ENCODE peak calls at places on chromosomes 5 and 9, in five cellular contexts. M is amygdala; P is effector CD4-positive, alpha-beta T cell; D is SK-N-DZ; B is foreskin fibroblast. W is an unnamed sample.

GRCh38 chr9:122609810-122610209 is 4.7 kb upstream of the OR1Q1 start:
- DNase-seq in M (no peak), P (no peak), D (no peak), B (no peak), W (no peak)

GRCh38 chr5:57267796-57268195 is 93.9 kb downstream of the GPBP1 start:
- DNase-seq in M (no peak), P (no peak), D (no peak), B (no peak), W (no peak)

GRCh38 chr5:143896981-143897380 is 85.0 kb downstream of the HMHB1 start:
- DNase-seq in M (no peak), P (no peak), D (peak; percentile 16), B (peak; percentile 71), W (no peak)

GRCh38 chr5:157971466-157972324 is 112.8 kb upstream of the CLINT1 start:
- DNase-seq in M (peak; percentile 53), P (no peak), D (no peak), B (no peak), W (no peak)

GRCh38 chr9:131860430-131860829 is 120.6 kb upstream of the RAPGEF1 start:
- DNase-seq in M (no peak), P (no peak), D (no peak), B (no peak), W (no peak)

GRCh38 chr9:72442212-72442607 is 77.2 kb upstream of the ZFAND5 start:
- DNase-seq in M (no peak), P (no peak), D (no peak), B (peak; percentile 75), W (peak; percentile 41)

GRCh38 chr5:6450235-6450860 is 1.7 kb downstream of the UBE2QL1 start:
- DNase-seq in M (no peak), P (no peak), D (peak; percentile 58), B (no peak), W (no peak)

GRCh38 chr5:119220576-119221197 is 135.1 kb upstream of the TNFAIP8 start:
- DNase-seq in M (no peak), P (no peak), D (no peak), B (no peak), W (no peak)

GRCh38 chr9:114894801-114895433 is 35.5 kb downstream of the TNFSF8 start:
- DNase-seq in M (no peak), P (no peak), D (no peak), B (peak; percentile 97), W (peak; percentile 23)

GRCh38 chr5:145178667-145179523 is 656.2 kb downstream of the PRELID2 start:
- DNase-seq in M (no peak), P (no peak), D (no peak), B (no peak), W (peak; percentile 0)

GRCh38 chr5:5141011-5141599 is 975 bp downstream of the ADAMTS16 start:
- DNase-seq in M (no peak), P (no peak), D (no peak), B (no peak), W (no peak)

GRCh38 chr5:136020383-136021015 is 8.3 kb upstream of the TGFBI start:
- DNase-seq in M (no peak), P (no peak), D (no peak), B (peak; percentile 96), W (peak; percentile 39)

GRCh38 chr9:129453734-129454133 is 167.2 kb downstream of the C9orf50 start:
- DNase-seq in M (no peak), P (no peak), D (no peak), B (no peak), W (no peak)

GRCh38 chr9:34744295-34745221 is 34.6 kb upstream of the CCL21 start:
- DNase-seq in M (no peak), P (no peak), D (no peak), B (peak; percentile 44), W (no peak)

GRCh38 chr5:76684012-76684731 is 31.8 kb upstream of the F2R start:
- DNase-seq in M (no peak), P (no peak), D (no peak), B (no peak), W (no peak)

GRCh38 chr5:79020861-79021561 is 35.9 kb upstream of the ARSB start:
- DNase-seq in M (no peak), P (peak; percentile 7), D (peak; percentile 73), B (peak; percentile 64), W (peak; percentile 27)

GRCh38 chr9:78187763-78188495 is 47.9 kb upstream of the CEP78 start:
- DNase-seq in M (peak; percentile 20), P (no peak), D (no peak), B (no peak), W (no peak)

GRCh38 chr9:31045810-31046209 is 1338.6 kb upstream of the ACO1 start:
- DNase-seq in M (no peak), P (no peak), D (no peak), B (no peak), W (no peak)

GRCh38 chr5:127926974-127927373 is 156.6 kb upstream of the SLC12A2 start:
- DNase-seq in M (no peak), P (no peak), D (no peak), B (no peak), W (no peak)